ENCODE peak calls at places on chromosomes 11 and 22, in five cellular contexts. One of them, this sample, is unnamed.

GRCh38 chr22:40428796-40429195 is 58.4 kb downstream of the SGSM3 start:
- DNase-seq in psoas muscle: no peak
- DNase-seq in endothelial cell of umbilical vein: no peak
- DNase-seq in A549: no peak
- DNase-seq in IMR-90: no peak
- DNase-seq in this sample: no peak

GRCh38 chr22:24706050-24706449 is 68.5 kb downstream of the PIWIL3 start:
- DNase-seq in A549: peak
- DNase-seq in IMR-90: no peak
- DNase-seq in psoas muscle: no peak
- DNase-seq in endothelial cell of umbilical vein: peak
- DNase-seq in this sample: no peak

GRCh38 chr11:5818245-5818865 is 9.6 kb downstream of the OR52N2 start:
- DNase-seq in A549: no peak
- DNase-seq in psoas muscle: no peak
- DNase-seq in endothelial cell of umbilical vein: peak
- DNase-seq in IMR-90: no peak
- DNase-seq in this sample: no peak

GRCh38 chr11:122141757-122142156 is 25.7 kb upstream of the BLID start:
- DNase-seq in endothelial cell of umbilical vein: no peak
- DNase-seq in A549: no peak
- DNase-seq in psoas muscle: no peak
- DNase-seq in IMR-90: no peak
- DNase-seq in this sample: no peak

GRCh38 chr11:62667460-62667859 is 2.3 kb downstream of the CSKMT start:
- DNase-seq in IMR-90: no peak
- DNase-seq in psoas muscle: no peak
- DNase-seq in endothelial cell of umbilical vein: no peak
- DNase-seq in A549: no peak
- DNase-seq in this sample: no peak

GRCh38 chr11:13889566-13890214 is 72.8 kb upstream of the SPON1 start:
- DNase-seq in endothelial cell of umbilical vein: no peak
- DNase-seq in A549: no peak
- DNase-seq in IMR-90: no peak
- DNase-seq in psoas muscle: no peak
- DNase-seq in this sample: no peak

GRCh38 chr22:37187552-37187890 is 526 bp downstream of the C1QTNF6 start:
- DNase-seq in endothelial cell of umbilical vein: peak
- DNase-seq in psoas muscle: no peak
- DNase-seq in A549: peak
- DNase-seq in IMR-90: peak
- DNase-seq in this sample: no peak

GRCh38 chr11:66076561-66076960 is 6.5 kb downstream of the PACS1 start:
- DNase-seq in IMR-90: no peak
- DNase-seq in psoas muscle: no peak
- DNase-seq in A549: no peak
- DNase-seq in endothelial cell of umbilical vein: no peak
- DNase-seq in this sample: no peak

GRCh38 chr22:20271114-20271994 is 3.2 kb upstream of the RTN4R start:
- DNase-seq in A549: no peak
- DNase-seq in psoas muscle: no peak
- DNase-seq in endothelial cell of umbilical vein: no peak
- DNase-seq in IMR-90: no peak
- DNase-seq in this sample: no peak

GRCh38 chr22:22717723-22718122 is 73.3 kb downstream of the GGTLC2 start:
- DNase-seq in A549: no peak
- DNase-seq in endothelial cell of umbilical vein: no peak
- DNase-seq in psoas muscle: no peak
- DNase-seq in IMR-90: no peak
- DNase-seq in this sample: no peak

GRCh38 chr22:19708323-19709011 is 5.8 kb upstream of the SEPTIN5 start:
- DNase-seq in psoas muscle: peak
- DNase-seq in IMR-90: no peak
- DNase-seq in A549: no peak
- DNase-seq in endothelial cell of umbilical vein: no peak
- DNase-seq in this sample: no peak

GRCh38 chr11:116694815-116695590 is 77.8 kb downstream of the BUD13 start:
- DNase-seq in endothelial cell of umbilical vein: no peak
- DNase-seq in IMR-90: no peak
- DNase-seq in psoas muscle: no peak
- DNase-seq in A549: no peak
- DNase-seq in this sample: no peak

GRCh38 chr11:132674161-132674560 is 858.1 kb downstream of the OPCML start:
- DNase-seq in A549: no peak
- DNase-seq in IMR-90: no peak
- DNase-seq in endothelial cell of umbilical vein: peak
- DNase-seq in psoas muscle: no peak
- DNase-seq in this sample: no peak

GRCh38 chr11:128790200-128790599 is 76.9 kb downstream of the KCNJ1 start:
- DNase-seq in IMR-90: peak
- DNase-seq in psoas muscle: no peak
- DNase-seq in A549: no peak
- DNase-seq in endothelial cell of umbilical vein: peak
- DNase-seq in this sample: no peak

GRCh38 chr11:61587951-61588695 is 7.2 kb upstream of the SYT7 start:
- DNase-seq in A549: peak
- DNase-seq in IMR-90: no peak
- DNase-seq in endothelial cell of umbilical vein: peak
- DNase-seq in psoas muscle: peak
- DNase-seq in this sample: peak

GRCh38 chr11:7977251-7977917 is 9.8 kb upstream of the EIF3F start:
- DNase-seq in A549: peak
- DNase-seq in endothelial cell of umbilical vein: peak
- DNase-seq in IMR-90: peak
- DNase-seq in psoas muscle: no peak
- DNase-seq in this sample: no peak

GRCh38 chr11:23767576-23767975 is 729.3 kb upstream of the LUZP2 start:
- DNase-seq in IMR-90: no peak
- DNase-seq in A549: no peak
- DNase-seq in psoas muscle: no peak
- DNase-seq in endothelial cell of umbilical vein: no peak
- DNase-seq in this sample: no peak

GRCh38 chr11:65489061-65489705 is 9.7 kb upstream of the MALAT1 start:
- DNase-seq in psoas muscle: peak
- DNase-seq in A549: peak
- DNase-seq in IMR-90: peak
- DNase-seq in endothelial cell of umbilical vein: peak
- DNase-seq in this sample: no peak

GRCh38 chr11:10692716-10693115 is 839 bp downstream of the IRAG1 start:
- DNase-seq in psoas muscle: no peak
- DNase-seq in A549: no peak
- DNase-seq in endothelial cell of umbilical vein: no peak
- DNase-seq in IMR-90: no peak
- DNase-seq in this sample: no peak

GRCh38 chr11:102144357-102145342 is 34.4 kb downstream of the YAP1 start:
- DNase-seq in psoas muscle: no peak
- DNase-seq in A549: no peak
- DNase-seq in IMR-90: peak
- DNase-seq in endothelial cell of umbilical vein: peak
- DNase-seq in this sample: no peak

GRCh38 chr11:12418019-12418611 is 40.7 kb downstream of the PARVA start:
- DNase-seq in psoas muscle: no peak
- DNase-seq in endothelial cell of umbilical vein: no peak
- DNase-seq in A549: no peak
- DNase-seq in IMR-90: peak
- DNase-seq in this sample: no peak

GRCh38 chr11:60786811-60787567 is 1.9 kb downstream of the MS4A10 start:
- DNase-seq in IMR-90: peak
- DNase-seq in endothelial cell of umbilical vein: peak
- DNase-seq in A549: peak
- DNase-seq in psoas muscle: peak
- DNase-seq in this sample: no peak

GRCh38 chr11:69048056-69048717 is 545 bp upstream of the TPCN2 start:
- DNase-seq in A549: no peak
- DNase-seq in IMR-90: no peak
- DNase-seq in endothelial cell of umbilical vein: no peak
- DNase-seq in psoas muscle: no peak
- DNase-seq in this sample: no peak

GRCh38 chr11:27420722-27421572 is 51.6 kb downstream of the LGR4 start:
- DNase-seq in A549: no peak
- DNase-seq in IMR-90: no peak
- DNase-seq in endothelial cell of umbilical vein: no peak
- DNase-seq in psoas muscle: no peak
- DNase-seq in this sample: no peak

GRCh38 chr11:82682003-82682751 is 51.5 kb downstream of the FAM181B start:
- DNase-seq in psoas muscle: no peak
- DNase-seq in A549: peak
- DNase-seq in endothelial cell of umbilical vein: peak
- DNase-seq in IMR-90: peak
- DNase-seq in this sample: no peak

GRCh38 chr11:67698247-67698646 is 23.8 kb upstream of the ALDH3B2 start:
- DNase-seq in psoas muscle: no peak
- DNase-seq in IMR-90: no peak
- DNase-seq in A549: peak
- DNase-seq in endothelial cell of umbilical vein: no peak
- DNase-seq in this sample: no peak

GRCh38 chr11:17388609-17389204 is at the start of gene KCNJ11:
- DNase-seq in endothelial cell of umbilical vein: no peak
- DNase-seq in A549: no peak
- DNase-seq in psoas muscle: no peak
- DNase-seq in IMR-90: no peak
- DNase-seq in this sample: no peak

GRCh38 chr11:107176148-107177105 is 158.2 kb upstream of the GUCY1A2 start:
- DNase-seq in A549: no peak
- DNase-seq in endothelial cell of umbilical vein: no peak
- DNase-seq in IMR-90: no peak
- DNase-seq in psoas muscle: peak
- DNase-seq in this sample: no peak

DNA sequence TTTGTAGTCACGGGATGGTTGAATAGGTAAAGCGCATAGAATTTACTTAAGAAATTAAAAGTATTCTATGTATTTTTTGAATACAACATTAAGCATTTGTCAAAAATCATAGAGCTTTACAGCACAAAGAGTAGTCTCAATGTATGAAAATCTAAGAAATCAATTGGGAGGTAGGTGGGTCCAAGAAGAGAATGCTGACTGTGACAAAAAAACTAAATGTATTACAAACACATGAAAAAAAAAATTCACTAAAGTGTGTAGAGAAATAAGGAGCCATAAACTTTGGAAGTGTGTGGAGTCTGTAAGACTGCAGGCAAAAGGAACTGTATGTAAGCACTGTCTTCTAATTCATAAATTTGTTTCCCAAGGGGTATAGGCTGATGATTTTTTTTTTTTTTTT is 558.3 kb downstream of the JRKL start:
- DNase-seq in endothelial cell of umbilical vein: no peak
- DNase-seq in IMR-90: no peak
- DNase-seq in psoas muscle: no peak
- DNase-seq in A549: no peak
- DNase-seq in this sample: no peak
- H3K4me3 ChIP-seq in endothelial cell of umbilical vein: no peak
- H3K4me3 ChIP-seq in IMR-90: no peak
- H3K4me3 ChIP-seq in psoas muscle: no peak
- H3K4me3 ChIP-seq in A549: no peak
- H3K4me3 ChIP-seq in this sample: no peak

DNA sequence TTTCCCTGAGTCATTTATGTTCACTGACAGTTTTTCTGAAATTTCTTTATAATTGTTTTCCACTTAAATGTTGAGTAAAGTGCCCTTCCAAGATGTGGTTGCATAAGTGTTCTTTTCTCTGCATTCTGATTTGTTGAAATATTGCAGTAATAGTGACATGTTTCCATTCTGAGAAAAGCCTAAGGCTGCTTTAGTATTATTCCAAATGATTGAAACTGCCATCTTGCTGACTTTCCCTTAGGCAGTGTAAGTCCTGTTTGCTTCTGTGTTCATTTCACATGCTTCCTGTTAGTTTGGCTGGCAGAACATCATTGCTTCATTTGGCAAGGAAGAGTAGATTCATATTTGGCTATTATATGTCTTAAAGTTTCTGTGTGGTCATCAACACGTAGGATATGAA is 146.5 kb downstream of the ELP4 start:
- DNase-seq in endothelial cell of umbilical vein: no peak
- DNase-seq in A549: peak
- DNase-seq in psoas muscle: no peak
- DNase-seq in IMR-90: peak
- DNase-seq in this sample: no peak
- H3K27ac ChIP-seq in endothelial cell of umbilical vein: no peak
- H3K27ac ChIP-seq in A549: peak
- H3K27ac ChIP-seq in psoas muscle: no peak
- H3K27ac ChIP-seq in IMR-90: no peak
- H3K27ac ChIP-seq in this sample: no peak

DNA sequence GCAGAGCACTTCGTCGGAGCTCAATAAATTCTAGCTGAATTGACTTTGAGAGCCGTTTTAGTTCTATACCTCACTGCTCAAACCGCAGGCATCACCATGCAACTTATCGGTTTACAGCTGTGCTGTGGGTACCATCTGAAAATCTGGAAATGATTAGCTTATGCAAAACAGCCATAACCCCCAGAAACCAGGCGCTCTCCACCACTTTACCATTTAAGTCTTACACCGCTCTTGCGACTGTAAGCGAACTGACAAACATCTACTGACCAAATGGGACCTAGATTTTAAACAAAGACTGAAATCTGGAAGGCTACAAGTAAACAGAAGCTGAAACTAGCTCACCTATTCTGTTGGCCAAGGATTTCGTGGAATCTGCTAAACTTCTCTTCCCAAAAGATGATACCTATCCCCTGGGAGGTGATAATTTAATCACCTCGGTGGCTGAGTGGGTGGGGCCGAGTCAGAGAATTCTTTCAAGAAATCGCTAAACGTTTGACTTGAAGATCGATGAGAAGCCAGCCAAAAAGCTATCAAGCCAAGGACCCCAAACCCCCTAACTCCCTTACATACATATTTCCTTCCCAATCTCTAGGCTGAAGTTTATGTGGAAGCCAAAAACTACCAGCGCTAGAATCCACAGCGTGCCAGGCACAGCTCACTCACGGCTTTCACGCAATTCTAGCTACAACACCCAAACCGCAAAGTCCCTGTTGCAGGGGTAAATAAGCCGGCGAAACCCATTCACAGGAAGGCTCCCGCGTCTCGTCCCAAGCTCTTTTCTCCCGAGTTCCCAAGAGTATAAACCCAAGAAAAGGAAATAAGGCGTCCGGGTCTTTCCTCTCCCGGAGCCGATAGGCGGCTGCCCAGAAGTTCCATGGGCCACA is 644 bp downstream of the SPTY2D1 start:
- DNase-seq in A549: no peak
- DNase-seq in IMR-90: peak
- DNase-seq in psoas muscle: no peak
- DNase-seq in endothelial cell of umbilical vein: no peak
- DNase-seq in this sample: no peak
- H3K4me3 ChIP-seq in A549: peak
- H3K4me3 ChIP-seq in IMR-90: peak
- H3K4me3 ChIP-seq in psoas muscle: peak
- H3K4me3 ChIP-seq in endothelial cell of umbilical vein: peak
- H3K4me3 ChIP-seq in this sample: peak

DNA sequence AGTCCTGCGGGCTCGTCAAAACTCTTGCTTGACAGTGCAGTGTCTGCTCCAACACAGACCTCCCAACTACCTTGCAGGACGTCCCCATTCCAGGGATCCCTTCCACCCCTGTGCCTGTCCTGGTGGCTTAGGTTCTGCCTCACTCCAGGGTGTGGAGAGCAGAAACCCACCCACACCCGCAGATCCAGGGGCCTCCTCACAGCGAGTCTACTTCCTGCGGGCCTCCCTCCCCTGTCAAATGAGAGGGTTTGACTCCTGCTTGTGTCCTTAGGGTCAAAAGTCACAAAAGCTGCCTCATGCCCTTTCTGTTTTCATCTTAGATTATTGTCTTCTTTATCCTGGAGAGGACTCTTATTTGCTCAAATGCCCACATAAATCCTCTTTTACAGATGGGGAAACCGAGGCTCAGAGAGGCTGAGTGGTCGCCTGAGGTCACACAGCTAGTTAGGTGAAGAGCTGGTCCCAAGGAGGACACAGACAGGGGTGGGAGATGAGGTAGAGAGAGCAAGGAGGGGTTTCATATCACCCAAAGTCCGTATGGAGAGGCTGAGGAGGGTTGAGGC is 81.1 kb upstream of the KCNQ1OT1 start:
- DNase-seq in IMR-90: no peak
- DNase-seq in endothelial cell of umbilical vein: no peak
- DNase-seq in A549: no peak
- DNase-seq in psoas muscle: no peak
- DNase-seq in this sample: peak
- H3K27ac ChIP-seq in IMR-90: no peak
- H3K27ac ChIP-seq in endothelial cell of umbilical vein: no peak
- H3K27ac ChIP-seq in A549: no peak
- H3K27ac ChIP-seq in psoas muscle: no peak
- H3K27ac ChIP-seq in this sample: no peak

This sample was measured in CD8-positive, alpha-beta T cell.